ENCODE peak calls at places on chromosome 18, in nine cellular contexts. G is stomach, Q is upper lobe of left lung, H is A549, L is sigmoid colon, E is ovary, B is esophagus muscularis mucosa, P is K562, V is tibial nerve. Y is an unnamed sample.

GRCh38 chr18:69559604-69560003 is 158.9 kb downstream of the DOK6 start:
- DNase-seq in Q (no peak), V (no peak), G (no peak), L (no peak), B (no peak), E (no peak), P (no peak), H (no peak), Y (no peak)

GRCh38 chr18:59952283-59953007 is 52.6 kb downstream of the PMAIP1 start:
- DNase-seq in H (no peak), P (no peak), Q (no peak), V (no peak), E (no peak), G (no peak), B (no peak), L (no peak), Y (no peak)

GRCh38 chr18:3554091-3554601 is 104.2 kb downstream of the TGIF1 start:
- DNase-seq in B (no peak), Q (no peak), L (no peak), P (no peak), G (no peak), V (no peak), E (no peak), H (no peak), Y (no peak)

GRCh38 chr18:63162271-63163014 is 157.1 kb downstream of the BCL2 start:
- DNase-seq in L (no peak), E (no peak), B (no peak), Q (no peak), H (no peak), P (no peak), G (peak; percentile 43), V (no peak), Y (no peak)

GRCh38 chr18:78873916-78874505 is 105.6 kb upstream of the SALL3 start:
- DNase-seq in V (no peak), E (no peak), H (no peak), L (no peak), Q (no peak), P (no peak), B (peak; percentile 55), G (no peak), Y (no peak)

GRCh38 chr18:49006641-49007136 is 55.9 kb upstream of the SMAD7 start:
- DNase-seq in V (no peak), Q (no peak), G (no peak), P (no peak), B (no peak), L (no peak), E (no peak), H (no peak), Y (no peak)

GRCh38 chr18:59696311-59697235 is 650 bp downstream of the CCBE1 start:
- DNase-seq in L (peak; percentile 78), B (no peak), V (no peak), P (no peak), Q (no peak), G (no peak), H (peak; percentile 20), E (peak; percentile 65), Y (no peak)

GRCh38 chr18:26133652-26134051 is at the start of gene PSMA8:
- DNase-seq in G (no peak), V (no peak), Q (no peak), B (no peak), E (no peak), H (no peak), L (no peak), P (no peak), Y (no peak)

GRCh38 chr18:4358618-4359017 is 96.5 kb downstream of the DLGAP1 start:
- DNase-seq in P (no peak), L (no peak), Q (no peak), G (no peak), H (no peak), B (no peak), E (no peak), V (no peak), Y (no peak)

GRCh38 chr18:28808373-28808772 is 631.4 kb upstream of the CDH2 start:
- DNase-seq in P (no peak), H (no peak), Q (no peak), G (no peak), L (no peak), V (no peak), B (no peak), E (no peak), Y (no peak)

GRCh38 chr18:32460046-32460785 is 10.5 kb downstream of the GAREM1 start:
- DNase-seq in Q (no peak), E (no peak), V (no peak), H (no peak), G (no peak), L (no peak), P (no peak), B (no peak), Y (no peak)

GRCh38 chr18:60534539-60534938 is 162.0 kb upstream of the MC4R start:
- DNase-seq in Q (no peak), G (no peak), P (no peak), B (no peak), L (no peak), E (no peak), H (no peak), V (no peak), Y (no peak)

GRCh38 chr18:12960846-12961397 is 13.1 kb downstream of the SEH1L start:
- DNase-seq in Q (no peak), H (no peak), V (no peak), E (no peak), L (no peak), B (no peak), P (no peak), G (no peak), Y (no peak)

GRCh38 chr18:59383831-59384230 is 24.8 kb upstream of the LMAN1 start:
- DNase-seq in L (no peak), Q (no peak), E (no peak), G (no peak), B (no peak), H (no peak), V (no peak), P (no peak), Y (no peak)

GRCh38 chr18:74175658-74176057 is 27.3 kb downstream of the TIMM21 start:
- DNase-seq in B (no peak), P (no peak), V (no peak), H (no peak), G (no peak), L (no peak), E (no peak), Q (no peak), Y (no peak)

GRCh38 chr18:78295271-78295670 is 684.3 kb upstream of the SALL3 start:
- DNase-seq in G (no peak), P (no peak), Q (no peak), V (no peak), H (no peak), B (no peak), L (no peak), E (no peak), Y (no peak)

GRCh38 chr18:37362158-37362890 is 203.3 kb downstream of the CELF4 start:
- DNase-seq in L (no peak), E (peak; percentile 32), G (no peak), H (no peak), P (no peak), V (no peak), B (no peak), Q (no peak), Y (no peak)

GRCh38 chr18:10465157-10465990 is 10.9 kb downstream of the APCDD1 start:
- DNase-seq in P (no peak), V (no peak), Q (no peak), B (no peak), H (no peak), L (no peak), G (no peak), E (no peak), Y (no peak)

GRCh38 chr18:22032392-22032961 is 136.9 kb upstream of the GATA6 start:
- DNase-seq in L (no peak), E (no peak), H (peak; percentile 86), V (no peak), G (peak; percentile 48), B (no peak), Q (peak; percentile 42), P (no peak), Y (no peak)

GRCh38 chr18:32010124-32010745 is 8.4 kb upstream of the RNF125 start:
- DNase-seq in Q (no peak), L (no peak), G (no peak), P (no peak), B (no peak), E (no peak), V (no peak), H (no peak), Y (no peak)

DNA sequence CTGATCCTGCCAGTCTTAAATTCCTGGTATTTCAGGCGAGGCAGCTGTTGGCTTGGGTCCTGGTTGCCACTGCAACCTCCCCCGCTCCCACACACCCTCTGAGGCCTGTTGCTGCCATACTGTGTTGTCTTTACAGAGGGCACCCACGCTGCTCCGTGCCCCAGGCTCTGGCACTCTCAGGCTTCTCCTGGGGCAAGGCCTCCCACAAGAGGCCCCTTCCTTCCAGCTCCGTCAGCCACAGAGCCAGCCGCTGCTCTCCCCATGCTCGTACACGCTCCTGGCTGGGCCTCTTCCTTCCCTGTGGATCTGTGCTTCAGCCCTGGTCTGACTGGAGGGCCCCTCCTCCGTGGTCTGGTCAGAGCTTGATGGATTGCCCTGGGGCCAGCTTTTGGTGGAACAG is 8.6 kb downstream of the CABLES1 start:
- DNase-seq in P (no peak), L (no peak), G (no peak), E (no peak), H (no peak), V (no peak), Q (peak; percentile 41), B (no peak), Y (no peak)
- TF ChIP-seq EP300 in P (no peak), L (no peak), G (no peak), E (no peak), H (no peak), V (no peak), Q (no peak), B (no peak), Y (no peak)

GRCh38 chr18:62001396-62001795 is 108.6 kb upstream of the RNF152 start:
- DNase-seq in V (no peak), Q (no peak), B (no peak), P (no peak), H (no peak), E (no peak), G (no peak), L (no peak), Y (no peak)
- H3K9me3 ChIP-seq in V (no peaks in the 10 kb centered on the region), Q (no peaks in the 10 kb centered on the region), B (no peaks in the 10 kb centered on the region), P (no peaks in the 10 kb centered on the region), H (no peaks in the 10 kb centered on the region), E (no peaks in the 10 kb centered on the region), G (peaks cover 8% of the 10 kb centered on the region), L (no peaks in the 10 kb centered on the region), Y (no peaks in the 10 kb centered on the region)

GRCh38 chr18:46291149-46291548 is 187.0 kb downstream of the HAUS1 start:
- DNase-seq in L (no peak), Q (no peak), B (no peak), G (no peak), V (no peak), E (no peak), H (no peak), P (no peak), Y (no peak)
- TF ChIP-seq EP300 in L (no peak), Q (no peak), B (no peak), G (no peak), V (no peak), E (no peak), H (no peak), P (no peak), Y (no peak)

DNA sequence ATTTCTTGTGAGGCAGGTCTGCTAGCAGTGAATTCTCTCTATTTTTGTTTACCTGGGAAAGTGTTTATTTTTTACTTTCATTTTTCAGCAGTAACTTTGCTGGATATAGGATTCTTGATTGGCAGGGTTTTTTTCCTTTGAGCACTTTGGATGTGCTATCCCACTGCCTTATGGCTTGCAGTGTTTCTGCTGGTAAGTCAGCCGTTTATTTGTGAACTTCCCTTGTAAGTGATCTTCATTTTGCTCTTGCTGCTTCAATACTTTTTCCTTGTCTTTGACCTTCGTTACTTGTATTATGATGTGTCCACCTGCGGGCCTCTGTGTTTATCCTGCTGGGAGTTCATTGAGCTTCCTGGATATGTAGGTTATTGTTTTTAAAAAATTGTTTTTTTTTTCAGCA is 54.7 kb downstream of the SLC66A2 start:
- DNase-seq in E (no peak), B (no peak), V (no peak), Q (no peak), H (no peak), P (no peak), L (no peak), G (no peak), Y (no peak)
- H3K9me3 ChIP-seq in E (no peaks in the 10 kb centered on the region), B (no peaks in the 10 kb centered on the region), V (no peaks in the 10 kb centered on the region), Q (peaks cover 41% of the 10 kb centered on the region), H (peaks cover 35% of the 10 kb centered on the region), P (peaks cover 2% of the 10 kb centered on the region), L (peaks cover 13% of the 10 kb centered on the region), G (peaks cover 98% of the 10 kb centered on the region), Y (peaks cover 39% of the 10 kb centered on the region)

Y was measured in suprapubic skin.